ENCODE peak calls at places on chromosomes 5 and 9, in nine cellular contexts. R is stimulated activated CD4-positive, alpha-beta T cell treated with anti-CD3 and anti-CD28 coated beads, Interleukin-12 subunit alpha, Interleukin-12 subunit beta, amount 100 ng/mL, for 48 hours; Q is activated T-helper 1 cell treated with anti-CD3 and anti-CD28 coated beads, Interleukin-12 subunit alpha, Interleukin-12 subunit beta, Interleukin-2, Interleukin-4 antibody, amounts not matched to agents 30 ng/mL and 10 ng/mL and 1 ng/mL, durations not matched to agents 14 hours and 24 hours and 36 hours; F is suprapubic skin; C is astrocyte of the spinal cord; O is HuH-7.5; J is aorta; P is skeletal muscle cell; Z is GM20000. L is an unnamed sample.

GRCh38 chr5:146240951-146241350 is 37.5 kb downstream of the RBM27 start:
- DNase-seq in R (no peak), Q (no peak), F (no peak), C (no peak), O (no peak), J (no peak), P (no peak), Z (no peak), L (peak)

GRCh38 chr9:88874391-88874790 is 116.9 kb upstream of the S1PR3 start:
- DNase-seq in R (no peak), Q (no peak), F (no peak), C (peak), O (no peak), J (no peak), P (no peak), Z (no peak), L (no peak)

GRCh38 chr9:131589124-131589711 is 43.9 kb downstream of the PRRT1B start:
- DNase-seq in R (no peak), Q (no peak), F (no peak), C (no peak), O (no peak), J (no peak), P (no peak), Z (no peak), L (no peak)

GRCh38 chr9:20980713-20981481 is 50.5 kb downstream of the HACD4 start:
- DNase-seq in R (no peak), Q (no peak), F (no peak), C (peak), O (no peak), J (no peak), P (peak), Z (peak), L (peak)

GRCh38 chr9:26437056-26437711 is 455.4 kb downstream of the CAAP1 start:
- DNase-seq in R (no peak), Q (no peak), F (no peak), C (no peak), O (no peak), J (no peak), P (no peak), Z (no peak), L (no peak)

GRCh38 chr5:176788091-176788490 is 22.3 kb upstream of the UNC5A start:
- DNase-seq in R (no peak), Q (no peak), F (no peak), C (no peak), O (no peak), J (no peak), P (no peak), Z (no peak), L (no peak)

GRCh38 chr5:177447611-177448243 is 1.1 kb downstream of the PRR7 start:
- DNase-seq in R (no peak), Q (no peak), F (no peak), C (peak), O (no peak), J (peak), P (no peak), Z (no peak), L (peak)

GRCh38 chr9:20623748-20624124 is 1.4 kb upstream of the MLLT3 start:
- DNase-seq in R (no peak), Q (no peak), F (no peak), C (no peak), O (no peak), J (no peak), P (no peak), Z (no peak), L (peak)

GRCh38 chr5:171689853-171690417 is 95.7 kb upstream of the SMIM23 start:
- DNase-seq in R (no peak), Q (no peak), F (no peak), C (no peak), O (no peak), J (no peak), P (no peak), Z (no peak), L (no peak)

GRCh38 chr9:70085241-70085640 is 41.6 kb downstream of the MAMDC2 start:
- DNase-seq in R (no peak), Q (no peak), F (no peak), C (peak), O (no peak), J (no peak), P (no peak), Z (no peak), L (peak)

GRCh38 chr9:130689937-130690700 is 3.5 kb upstream of the EXOSC2 start:
- DNase-seq in R (no peak), Q (no peak), F (no peak), C (peak), O (peak), J (peak), P (peak), Z (no peak), L (peak)

GRCh38 chr9:89659473-89660256 is 54.9 kb downstream of the GADD45G start:
- DNase-seq in R (no peak), Q (no peak), F (peak), C (no peak), O (no peak), J (no peak), P (no peak), Z (no peak), L (no peak)

GRCh38 chr9:4503103-4503502 is 12.8 kb downstream of the SLC1A1 start:
- DNase-seq in R (no peak), Q (no peak), F (no peak), C (no peak), O (no peak), J (no peak), P (no peak), Z (no peak), L (no peak)

GRCh38 chr9:126939821-126940221 is 25.2 kb downstream of the RALGPS1 start:
- DNase-seq in R (no peak), Q (no peak), F (no peak), C (no peak), O (peak), J (no peak), P (no peak), Z (no peak), L (no peak)

GRCh38 chr9:6999788-7000187 is 242.0 kb downstream of the KDM4C start:
- DNase-seq in R (no peak), Q (no peak), F (no peak), C (no peak), O (no peak), J (no peak), P (no peak), Z (no peak), L (no peak)

GRCh38 chr5:173454381-173454763 is 126.2 kb upstream of the STC2 start:
- DNase-seq in R (no peak), Q (no peak), F (no peak), C (peak), O (no peak), J (no peak), P (no peak), Z (no peak), L (peak)

GRCh38 chr5:96721351-96721970 is 59.3 kb downstream of the CAST start:
- DNase-seq in R (no peak), Q (no peak), F (no peak), C (peak), O (no peak), J (no peak), P (no peak), Z (no peak), L (peak)

GRCh38 chr9:20620658-20621552 is 1.4 kb downstream of the MLLT3 start:
- DNase-seq in R (peak), Q (peak), F (peak), C (peak), O (peak), J (peak), P (no peak), Z (peak), L (peak)

GRCh38 chr9:6197330-6197729 is 18.3 kb upstream of the IL33 start:
- DNase-seq in R (no peak), Q (no peak), F (no peak), C (no peak), O (peak), J (no peak), P (no peak), Z (no peak), L (peak)

GRCh38 chr5:118354806-118355205 is 633.5 kb downstream of the DTWD2 start:
- DNase-seq in R (no peak), Q (no peak), F (no peak), C (peak), O (no peak), J (no peak), P (no peak), Z (no peak), L (no peak)

GRCh38 chr9:95018099-95018927 is 291.8 kb downstream of the AOPEP start:
- DNase-seq in R (no peak), Q (no peak), F (no peak), C (peak), O (no peak), J (no peak), P (peak), Z (peak), L (peak)

GRCh38 chr5:181189962-181190710 is 14.9 kb downstream of the TRIM7 start:
- DNase-seq in R (no peak), Q (peak), F (no peak), C (no peak), O (no peak), J (peak), P (no peak), Z (peak), L (no peak)

GRCh38 chr5:134227259-134227658 is 1.4 kb upstream of the PPP2CA start:
- DNase-seq in R (no peak), Q (no peak), F (no peak), C (no peak), O (no peak), J (no peak), P (no peak), Z (no peak), L (peak)

GRCh38 chr5:164252-164651 is 27.0 kb upstream of the LRRC14B start:
- DNase-seq in R (no peak), Q (no peak), F (no peak), C (no peak), O (no peak), J (peak), P (no peak), Z (no peak), L (no peak)

GRCh38 chr5:132451387-132451786 is 39.2 kb downstream of the IRF1 start:
- DNase-seq in R (no peak), Q (no peak), F (no peak), C (peak), O (no peak), J (no peak), P (no peak), Z (no peak), L (no peak)

GRCh38 chr9:21153688-21154608 is 12.3 kb upstream of the IFNW1 start:
- DNase-seq in R (no peak), Q (no peak), F (no peak), C (peak), O (no peak), J (peak), P (peak), Z (peak), L (peak)

GRCh38 chr5:141848771-141849370 is 29.3 kb downstream of the PCDH1 start:
- DNase-seq in R (peak), Q (no peak), F (no peak), C (peak), O (peak), J (peak), P (no peak), Z (peak), L (peak)

GRCh38 chr9:8012986-8013385 is 213.4 kb upstream of the DMAC1 start:
- DNase-seq in R (no peak), Q (no peak), F (no peak), C (no peak), O (no peak), J (no peak), P (no peak), Z (no peak), L (no peak)

GRCh38 chr5:171639236-171639635 is 146.4 kb upstream of the SMIM23 start:
- DNase-seq in R (no peak), Q (no peak), F (no peak), C (no peak), O (no peak), J (no peak), P (no peak), Z (no peak), L (no peak)

GRCh38 chr5:122154910-122155309 is 25.6 kb downstream of the ZNF474 start:
- DNase-seq in R (no peak), Q (no peak), F (no peak), C (peak), O (no peak), J (peak), P (peak), Z (no peak), L (peak)

GRCh38 chr9:113302792-113303418 is at the start of gene RNF183:
- DNase-seq in R (no peak), Q (no peak), F (no peak), C (no peak), O (peak), J (no peak), P (no peak), Z (no peak), L (no peak)